ENCODE peak calls at places on chromosomes 16 and 17, in four cellular contexts. H is WTC11, Q is GM12878, P is K562. B is an unnamed sample.

GRCh38 chr16:66717112-66717675 is 20.7 kb upstream of the CMTM4 start:
- DNase-seq in H (peak; percentile 57), Q (no peak), P (peak; percentile 69), B (peak; percentile 69)

GRCh38 chr16:85924675-85925074 is 25.7 kb downstream of the IRF8 start:
- DNase-seq in H (no peak), Q (no peak), P (no peak), B (no peak)

GRCh38 chr17:42484304-42484703 is 25.6 kb downstream of the ATP6V0A1 start:
- DNase-seq in H (no peak), Q (peak; percentile 70), P (no peak), B (no peak)

GRCh38 chr17:42387663-42388380 is 420 bp downstream of the STAT3 start:
- DNase-seq in H (peak; percentile 59), Q (no peak), P (peak; percentile 41), B (peak; percentile 26)

GRCh38 chr17:29096094-29096493 is 53.2 kb downstream of the PIPOX start:
- DNase-seq in H (no peak), Q (no peak), P (no peak), B (no peak)

GRCh38 chr16:70691223-70692129 is 5.6 kb upstream of the MTSS2 start:
- DNase-seq in H (no peak), Q (no peak), P (no peak), B (peak; percentile 86)

GRCh38 chr16:82313754-82314153 is 143.7 kb upstream of the MPHOSPH6 start:
- DNase-seq in H (no peak), Q (no peak), P (no peak), B (no peak)

GRCh38 chr16:50853329-50853728 is 111.4 kb downstream of the CYLD start:
- DNase-seq in H (no peak), Q (no peak), P (no peak), B (no peak)

GRCh38 chr16:70697601-70698170 is 11.8 kb upstream of the MTSS2 start:
- DNase-seq in H (no peak), Q (no peak), P (no peak), B (no peak)

GRCh38 chr16:11310997-11311561 is 29.9 kb upstream of the PRM1 start:
- DNase-seq in H (no peak), Q (peak; percentile 92), P (no peak), B (no peak)

GRCh38 chr17:34299918-34300600 is 14.5 kb downstream of the CCL11 start:
- DNase-seq in H (no peak), Q (no peak), P (no peak), B (no peak)

GRCh38 chr16:85519540-85520231 is 93.4 kb upstream of the GSE1 start:
- DNase-seq in H (no peak), Q (no peak), P (no peak), B (no peak)

GRCh38 chr16:81889896-81890634 is 111.0 kb downstream of the PLCG2 start:
- DNase-seq in H (peak; percentile 70), Q (no peak), P (peak; percentile 78), B (peak; percentile 70)

GRCh38 chr16:9542165-9542755 is 450.8 kb downstream of the HAPSTR1 start:
- DNase-seq in H (no peak), Q (no peak), P (no peak), B (no peak)

GRCh38 chr17:3693829-3694231 is 2.1 kb downstream of the P2RX5 start:
- DNase-seq in H (no peak), Q (peak; percentile 91), P (no peak), B (no peak)

GRCh38 chr16:83013071-83013470 is 386.3 kb downstream of the CDH13 start:
- DNase-seq in H (no peak), Q (no peak), P (no peak), B (no peak)

GRCh38 chr17:77392376-77393273 is 251.9 kb downstream of the SEC14L1 start:
- DNase-seq in H (peak; percentile 68), Q (no peak), P (peak; percentile 67), B (peak; percentile 77)

GRCh38 chr16:50834701-50835100 is 92.8 kb downstream of the CYLD start:
- DNase-seq in H (no peak), Q (no peak), P (no peak), B (no peak)

GRCh38 chr16:69535123-69536050 is 30.4 kb upstream of the NFAT5 start:
- DNase-seq in H (no peak), Q (no peak), P (no peak), B (no peak)

GRCh38 chr17:6474906-6475305 is 30.7 kb downstream of the PIMREG start:
- DNase-seq in H (no peak), Q (no peak), P (no peak), B (no peak)

GRCh38 chr17:50558955-50559614 is 1.4 kb upstream of the CACNA1G start:
- DNase-seq in H (peak; percentile 79), Q (no peak), P (no peak), B (no peak)

GRCh38 chr16:21283521-21284289 is 5.6 kb upstream of the CRYM start:
- DNase-seq in H (peak; percentile 79), Q (no peak), P (no peak), B (peak; percentile 92)

GRCh38 chr16:1998852-1999801 is 9.4 kb downstream of the SYNGR3 start:
- DNase-seq in H (no peak), Q (no peak), P (no peak), B (no peak)

GRCh38 chr16:79261461-79261860 is 339.1 kb downstream of the MAF start:
- DNase-seq in H (peak; percentile 73), Q (no peak), P (peak; percentile 42), B (peak; percentile 28)

GRCh38 chr17:33494156-33494555 is 201.1 kb upstream of the ASIC2 start:
- DNase-seq in H (no peak), Q (no peak), P (no peak), B (no peak)

GRCh38 chr16:12747261-12747660 is 56.4 kb downstream of the CPPED1 start:
- DNase-seq in H (no peak), Q (no peak), P (no peak), B (no peak)

GRCh38 chr17:75105269-75106080 is 4.3 kb upstream of the ARMC7 start:
- DNase-seq in H (peak; percentile 80), Q (no peak), P (peak; percentile 69), B (peak; percentile 91)

GRCh38 chr17:14389656-14390055 is 88.8 kb downstream of the HS3ST3B1 start:
- DNase-seq in H (peak; percentile 16), Q (no peak), P (no peak), B (no peak)

GRCh38 chr17:40284085-40284713 is 3.5 kb upstream of the CDC6 start:
- DNase-seq in H (no peak), Q (no peak), P (no peak), B (no peak)

GRCh38 chr17:44601574-44602372 is 44.5 kb downstream of the FZD2 start:
- DNase-seq in H (no peak), Q (no peak), P (no peak), B (no peak)

GRCh38 chr17:63113167-63113566 is 147.1 kb downstream of the TANC2 start:
- DNase-seq in H (no peak), Q (no peak), P (peak; percentile 12), B (no peak)

GRCh38 chr16:88317619-88317977 is 65.2 kb upstream of the ZNF469 start:
- DNase-seq in H (no peak), Q (no peak), P (no peak), B (no peak)

GRCh38 chr16:57567691-57568090 is 25.2 kb downstream of the ADGRG5 start:
- DNase-seq in H (no peak), Q (no peak), P (no peak), B (no peak)

GRCh38 chr16:88920618-88921602 is 54.5 kb upstream of the PABPN1L start:
- DNase-seq in H (no peak), Q (no peak), P (no peak), B (peak; percentile 88)

GRCh38 chr16:54931757-54932660 is 1.3 kb downstream of the IRX5 start:
- DNase-seq in H (no peak), Q (no peak), P (no peak), B (peak; percentile 53)

GRCh38 chr16:54928421-54929089 is 2.1 kb upstream of the IRX5 start:
- DNase-seq in H (no peak), Q (no peak), P (peak; percentile 73), B (peak; percentile 80)

GRCh38 chr16:54931041-54931756 is 534 bp downstream of the IRX5 start:
- DNase-seq in H (peak; percentile 50), Q (no peak), P (peak; percentile 21), B (peak; percentile 75)

GRCh38 chr16:54929090-54930033 is 1.3 kb upstream of the IRX5 start:
- DNase-seq in H (peak; percentile 100), Q (peak; percentile 60), P (peak; percentile 95), B (peak; percentile 92)

DNA sequence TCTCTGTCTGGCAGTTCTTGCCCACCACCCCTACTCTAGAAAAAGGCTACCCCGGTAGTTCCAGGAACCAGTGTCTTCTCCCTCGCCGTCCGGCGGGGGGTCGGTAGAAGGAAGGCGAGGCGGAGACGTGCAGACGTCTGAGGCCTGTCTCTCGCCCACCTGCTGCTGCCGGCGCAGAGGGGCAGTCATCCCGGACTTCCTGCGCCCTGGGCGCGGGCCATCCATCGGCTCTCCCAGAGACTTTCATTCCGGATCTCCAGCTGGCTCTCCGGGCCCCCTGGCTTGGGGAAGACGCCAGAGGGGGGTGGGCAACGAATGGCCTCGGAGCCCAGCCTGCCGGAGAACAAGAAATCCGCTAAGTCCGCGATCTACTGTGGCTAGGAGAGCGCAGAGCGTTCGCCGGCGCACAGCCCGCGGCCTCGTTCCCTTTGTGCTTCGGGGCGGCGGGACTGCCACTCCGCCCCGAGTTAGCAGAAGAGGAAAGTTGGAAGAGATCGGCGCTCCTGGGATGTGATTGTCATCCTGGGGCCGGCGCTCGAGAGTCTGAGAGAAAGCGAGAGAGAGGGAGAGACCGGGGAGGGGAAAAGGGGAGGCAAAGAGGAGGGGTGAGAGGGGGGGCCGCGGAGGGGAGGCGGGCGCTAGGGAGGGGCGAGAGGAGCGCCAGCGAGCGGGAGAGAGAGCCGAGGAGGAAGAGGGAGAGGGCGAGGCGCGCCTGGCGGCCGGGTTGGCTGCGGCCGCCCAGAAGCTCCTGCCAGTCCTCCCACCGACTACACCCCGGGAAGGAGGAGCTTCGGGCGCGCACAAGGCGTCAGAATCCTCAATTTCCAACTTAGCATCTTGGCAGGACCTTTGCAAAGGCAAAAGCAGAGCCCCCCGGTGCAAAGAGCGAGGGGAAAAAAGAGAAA is at the start of gene IRX5:
- DNase-seq in H (peak; percentile 84), Q (no peak), P (peak; percentile 81), B (peak; percentile 92)
- TF ChIP-seq USF1 in H (no peak), Q (no peak), P (no peak), B (no peak)

GRCh38 chr17:53655591-53655990 is 167.1 kb upstream of the KIF2B start:
- DNase-seq in H (no peak), Q (no peak), P (no peak), B (no peak)
- TF ChIP-seq USF1 in H (no peak), Q (no peak), P (no peak), B (no peak)

GRCh38 chr16:19130852-19131808 is 17.4 kb downstream of the ITPRIPL2 start:
- DNase-seq in H (no peak), Q (no peak), P (peak; percentile 40), B (no peak)
- TF ChIP-seq USF1 in H (no peak), Q (no peak), P (no peak), B (no peak)

GRCh38 chr17:7579001-7579838 is at the start of gene CD68:
- DNase-seq in H (no peak), Q (no peak), P (peak; percentile 68), B (peak; percentile 58)
- TF ChIP-seq USF1 in H (no peak), Q (peak; percentile 1), P (peak; percentile 68), B (no peak)

GRCh38 chr17:79752175-79752574 is 21.4 kb downstream of the ENPP7 start:
- DNase-seq in H (no peak), Q (no peak), P (no peak), B (no peak)
- TF ChIP-seq USF1 in H (no peak), Q (no peak), P (no peak), B (no peak)

B was measured in SK-N-SH.